ENCODE peak calls at places on chromosomes 7 and 10, in eight cellular contexts. One of them, this sample, is unnamed.

GRCh38 chr10:117260094-117260493 is 19.2 kb downstream of the SLC18A2 start:
- DNase-seq in heart left ventricle: no peak
- DNase-seq in foreskin keratinocyte: no peak
- DNase-seq in fibroblast of villous mesenchyme: no peak
- DNase-seq in cardiac muscle cell: peak
- DNase-seq in CD4-positive, alpha-beta T cell: no peak
- DNase-seq in tibial artery: no peak
- DNase-seq in NB4: peak
- DNase-seq in this sample: no peak

GRCh38 chr10:84265378-84265777 is 20.5 kb downstream of the RGR start:
- DNase-seq in cardiac muscle cell: no peak
- DNase-seq in CD4-positive, alpha-beta T cell: no peak
- DNase-seq in fibroblast of villous mesenchyme: no peak
- DNase-seq in heart left ventricle: no peak
- DNase-seq in tibial artery: no peak
- DNase-seq in foreskin keratinocyte: no peak
- DNase-seq in NB4: no peak
- DNase-seq in this sample: no peak

GRCh38 chr7:126411032-126411820 is 841.5 kb downstream of the GRM8 start:
- DNase-seq in cardiac muscle cell: no peak
- DNase-seq in heart left ventricle: no peak
- DNase-seq in tibial artery: no peak
- DNase-seq in CD4-positive, alpha-beta T cell: no peak
- DNase-seq in foreskin keratinocyte: no peak
- DNase-seq in NB4: no peak
- DNase-seq in fibroblast of villous mesenchyme: no peak
- DNase-seq in this sample: peak

GRCh38 chr10:5692476-5693358 is 8.1 kb downstream of the TASOR2 start:
- DNase-seq in tibial artery: no peak
- DNase-seq in CD4-positive, alpha-beta T cell: peak
- DNase-seq in fibroblast of villous mesenchyme: peak
- DNase-seq in heart left ventricle: peak
- DNase-seq in foreskin keratinocyte: no peak
- DNase-seq in cardiac muscle cell: peak
- DNase-seq in NB4: no peak
- DNase-seq in this sample: peak

GRCh38 chr7:128244861-128245260 is 3.8 kb downstream of the LEP start:
- DNase-seq in foreskin keratinocyte: no peak
- DNase-seq in fibroblast of villous mesenchyme: no peak
- DNase-seq in tibial artery: no peak
- DNase-seq in CD4-positive, alpha-beta T cell: no peak
- DNase-seq in cardiac muscle cell: no peak
- DNase-seq in NB4: no peak
- DNase-seq in heart left ventricle: no peak
- DNase-seq in this sample: no peak

GRCh38 chr10:27153855-27154198 is 357 bp downstream of the YME1L1 start:
- DNase-seq in tibial artery: peak
- DNase-seq in cardiac muscle cell: peak
- DNase-seq in heart left ventricle: no peak
- DNase-seq in foreskin keratinocyte: peak
- DNase-seq in fibroblast of villous mesenchyme: peak
- DNase-seq in NB4: peak
- DNase-seq in CD4-positive, alpha-beta T cell: peak
- DNase-seq in this sample: peak

GRCh38 chr7:35555386-35555785 is 139.5 kb downstream of the HERPUD2 start:
- DNase-seq in NB4: no peak
- DNase-seq in fibroblast of villous mesenchyme: no peak
- DNase-seq in tibial artery: no peak
- DNase-seq in foreskin keratinocyte: no peak
- DNase-seq in cardiac muscle cell: peak
- DNase-seq in heart left ventricle: no peak
- DNase-seq in CD4-positive, alpha-beta T cell: no peak
- DNase-seq in this sample: no peak

GRCh38 chr10:102246261-102246660 is 929 bp downstream of the GBF1 start:
- DNase-seq in foreskin keratinocyte: no peak
- DNase-seq in tibial artery: no peak
- DNase-seq in CD4-positive, alpha-beta T cell: no peak
- DNase-seq in cardiac muscle cell: no peak
- DNase-seq in NB4: no peak
- DNase-seq in fibroblast of villous mesenchyme: peak
- DNase-seq in heart left ventricle: no peak
- DNase-seq in this sample: peak

GRCh38 chr7:38478404-38478803 is 152.8 kb downstream of the AMPH start:
- DNase-seq in foreskin keratinocyte: no peak
- DNase-seq in NB4: no peak
- DNase-seq in tibial artery: no peak
- DNase-seq in CD4-positive, alpha-beta T cell: no peak
- DNase-seq in fibroblast of villous mesenchyme: no peak
- DNase-seq in cardiac muscle cell: no peak
- DNase-seq in heart left ventricle: no peak
- DNase-seq in this sample: no peak

GRCh38 chr7:69934475-69934903 is 336.2 kb downstream of the AUTS2 start:
- DNase-seq in NB4: no peak
- DNase-seq in fibroblast of villous mesenchyme: no peak
- DNase-seq in foreskin keratinocyte: no peak
- DNase-seq in heart left ventricle: peak
- DNase-seq in cardiac muscle cell: peak
- DNase-seq in CD4-positive, alpha-beta T cell: no peak
- DNase-seq in tibial artery: no peak
- DNase-seq in this sample: no peak

GRCh38 chr10:122461729-122462532 is 578 bp downstream of the HTRA1 start:
- DNase-seq in CD4-positive, alpha-beta T cell: no peak
- DNase-seq in fibroblast of villous mesenchyme: no peak
- DNase-seq in foreskin keratinocyte: no peak
- DNase-seq in tibial artery: no peak
- DNase-seq in heart left ventricle: peak
- DNase-seq in cardiac muscle cell: peak
- DNase-seq in NB4: no peak
- DNase-seq in this sample: peak

GRCh38 chr7:26090927-26091519 is 61.0 kb upstream of the NFE2L3 start:
- DNase-seq in foreskin keratinocyte: no peak
- DNase-seq in tibial artery: no peak
- DNase-seq in heart left ventricle: no peak
- DNase-seq in CD4-positive, alpha-beta T cell: no peak
- DNase-seq in NB4: peak
- DNase-seq in fibroblast of villous mesenchyme: peak
- DNase-seq in cardiac muscle cell: peak
- DNase-seq in this sample: peak

GRCh38 chr7:117025891-117026290 is 72.6 kb downstream of the ST7 start:
- DNase-seq in NB4: no peak
- DNase-seq in cardiac muscle cell: no peak
- DNase-seq in CD4-positive, alpha-beta T cell: no peak
- DNase-seq in fibroblast of villous mesenchyme: no peak
- DNase-seq in foreskin keratinocyte: no peak
- DNase-seq in heart left ventricle: no peak
- DNase-seq in tibial artery: no peak
- DNase-seq in this sample: no peak

GRCh38 chr7:121119047-121119446 is 130.5 kb downstream of the CPED1 start:
- DNase-seq in cardiac muscle cell: no peak
- DNase-seq in NB4: no peak
- DNase-seq in foreskin keratinocyte: no peak
- DNase-seq in heart left ventricle: no peak
- DNase-seq in CD4-positive, alpha-beta T cell: no peak
- DNase-seq in fibroblast of villous mesenchyme: no peak
- DNase-seq in tibial artery: no peak
- DNase-seq in this sample: no peak

GRCh38 chr7:121123028-121123427 is 134.5 kb downstream of the CPED1 start:
- DNase-seq in tibial artery: no peak
- DNase-seq in NB4: no peak
- DNase-seq in cardiac muscle cell: no peak
- DNase-seq in heart left ventricle: no peak
- DNase-seq in fibroblast of villous mesenchyme: peak
- DNase-seq in foreskin keratinocyte: no peak
- DNase-seq in CD4-positive, alpha-beta T cell: no peak
- DNase-seq in this sample: peak

GRCh38 chr7:121126201-121126600 is 137.7 kb downstream of the CPED1 start:
- DNase-seq in CD4-positive, alpha-beta T cell: no peak
- DNase-seq in heart left ventricle: no peak
- DNase-seq in NB4: no peak
- DNase-seq in foreskin keratinocyte: no peak
- DNase-seq in fibroblast of villous mesenchyme: no peak
- DNase-seq in tibial artery: no peak
- DNase-seq in cardiac muscle cell: no peak
- DNase-seq in this sample: no peak

GRCh38 chr7:121116399-121116798 is 127.9 kb downstream of the CPED1 start:
- DNase-seq in cardiac muscle cell: no peak
- DNase-seq in NB4: no peak
- DNase-seq in CD4-positive, alpha-beta T cell: no peak
- DNase-seq in fibroblast of villous mesenchyme: no peak
- DNase-seq in tibial artery: no peak
- DNase-seq in foreskin keratinocyte: peak
- DNase-seq in heart left ventricle: no peak
- DNase-seq in this sample: peak

GRCh38 chr7:121120921-121121320 is 132.4 kb downstream of the CPED1 start:
- DNase-seq in fibroblast of villous mesenchyme: no peak
- DNase-seq in foreskin keratinocyte: no peak
- DNase-seq in cardiac muscle cell: no peak
- DNase-seq in tibial artery: no peak
- DNase-seq in NB4: no peak
- DNase-seq in CD4-positive, alpha-beta T cell: no peak
- DNase-seq in heart left ventricle: no peak
- DNase-seq in this sample: no peak
- TF ChIP-seq CTCF in fibroblast of villous mesenchyme: no peak
- TF ChIP-seq CTCF in foreskin keratinocyte: no peak
- TF ChIP-seq CTCF in cardiac muscle cell: no peak
- TF ChIP-seq CTCF in tibial artery: no peak
- TF ChIP-seq CTCF in NB4: no peak
- TF ChIP-seq CTCF in CD4-positive, alpha-beta T cell: no peak
- TF ChIP-seq CTCF in heart left ventricle: no peak
- TF ChIP-seq CTCF in this sample: no peak

GRCh38 chr10:43042503-43043341 is 34.1 kb upstream of the RET start:
- DNase-seq in foreskin keratinocyte: no peak
- DNase-seq in fibroblast of villous mesenchyme: no peak
- DNase-seq in tibial artery: peak
- DNase-seq in heart left ventricle: no peak
- DNase-seq in cardiac muscle cell: no peak
- DNase-seq in NB4: peak
- DNase-seq in CD4-positive, alpha-beta T cell: no peak
- DNase-seq in this sample: no peak
- TF ChIP-seq CTCF in foreskin keratinocyte: peak
- TF ChIP-seq CTCF in fibroblast of villous mesenchyme: no peak
- TF ChIP-seq CTCF in tibial artery: no peak
- TF ChIP-seq CTCF in heart left ventricle: no peak
- TF ChIP-seq CTCF in cardiac muscle cell: no peak
- TF ChIP-seq CTCF in NB4: peak
- TF ChIP-seq CTCF in CD4-positive, alpha-beta T cell: no peak
- TF ChIP-seq CTCF in this sample: no peak

GRCh38 chr7:55142919-55143600 is 124.2 kb downstream of the EGFR start:
- DNase-seq in cardiac muscle cell: no peak
- DNase-seq in foreskin keratinocyte: no peak
- DNase-seq in heart left ventricle: no peak
- DNase-seq in fibroblast of villous mesenchyme: peak
- DNase-seq in CD4-positive, alpha-beta T cell: no peak
- DNase-seq in tibial artery: no peak
- DNase-seq in NB4: no peak
- DNase-seq in this sample: no peak

GRCh38 chr7:55144955-55145342 is 126.1 kb downstream of the EGFR start:
- DNase-seq in NB4: no peak
- DNase-seq in cardiac muscle cell: no peak
- DNase-seq in fibroblast of villous mesenchyme: no peak
- DNase-seq in heart left ventricle: no peak
- DNase-seq in CD4-positive, alpha-beta T cell: no peak
- DNase-seq in tibial artery: no peak
- DNase-seq in foreskin keratinocyte: no peak
- DNase-seq in this sample: no peak

GRCh38 chr7:55145606-55146005 is 126.8 kb downstream of the EGFR start:
- DNase-seq in NB4: no peak
- DNase-seq in tibial artery: no peak
- DNase-seq in foreskin keratinocyte: no peak
- DNase-seq in heart left ventricle: no peak
- DNase-seq in cardiac muscle cell: no peak
- DNase-seq in CD4-positive, alpha-beta T cell: no peak
- DNase-seq in fibroblast of villous mesenchyme: no peak
- DNase-seq in this sample: no peak

GRCh38 chr7:55147101-55147500 is 128.3 kb downstream of the EGFR start:
- DNase-seq in heart left ventricle: no peak
- DNase-seq in cardiac muscle cell: no peak
- DNase-seq in CD4-positive, alpha-beta T cell: no peak
- DNase-seq in tibial artery: no peak
- DNase-seq in fibroblast of villous mesenchyme: no peak
- DNase-seq in foreskin keratinocyte: no peak
- DNase-seq in NB4: no peak
- DNase-seq in this sample: no peak

GRCh38 chr7:55144333-55144954 is 125.6 kb downstream of the EGFR start:
- DNase-seq in CD4-positive, alpha-beta T cell: no peak
- DNase-seq in foreskin keratinocyte: no peak
- DNase-seq in NB4: peak
- DNase-seq in heart left ventricle: no peak
- DNase-seq in fibroblast of villous mesenchyme: no peak
- DNase-seq in tibial artery: no peak
- DNase-seq in cardiac muscle cell: no peak
- DNase-seq in this sample: no peak
- TF ChIP-seq CTCF in CD4-positive, alpha-beta T cell: no peak
- TF ChIP-seq CTCF in foreskin keratinocyte: peak
- TF ChIP-seq CTCF in NB4: peak
- TF ChIP-seq CTCF in heart left ventricle: peak
- TF ChIP-seq CTCF in fibroblast of villous mesenchyme: peak
- TF ChIP-seq CTCF in tibial artery: no peak
- TF ChIP-seq CTCF in cardiac muscle cell: no peak
- TF ChIP-seq CTCF in this sample: peak

GRCh38 chr10:133440633-133441285 is 13.0 kb upstream of the SCART1 start:
- DNase-seq in foreskin keratinocyte: no peak
- DNase-seq in NB4: no peak
- DNase-seq in cardiac muscle cell: no peak
- DNase-seq in fibroblast of villous mesenchyme: no peak
- DNase-seq in heart left ventricle: no peak
- DNase-seq in tibial artery: no peak
- DNase-seq in CD4-positive, alpha-beta T cell: no peak
- DNase-seq in this sample: no peak

GRCh38 chr10:133442191-133442966 is 11.4 kb upstream of the SCART1 start:
- DNase-seq in heart left ventricle: no peak
- DNase-seq in foreskin keratinocyte: no peak
- DNase-seq in fibroblast of villous mesenchyme: no peak
- DNase-seq in CD4-positive, alpha-beta T cell: no peak
- DNase-seq in NB4: peak
- DNase-seq in cardiac muscle cell: no peak
- DNase-seq in tibial artery: no peak
- DNase-seq in this sample: no peak

GRCh38 chr10:133441780-133442179 is 12.0 kb upstream of the SCART1 start:
- DNase-seq in NB4: no peak
- DNase-seq in fibroblast of villous mesenchyme: no peak
- DNase-seq in CD4-positive, alpha-beta T cell: no peak
- DNase-seq in tibial artery: no peak
- DNase-seq in cardiac muscle cell: no peak
- DNase-seq in foreskin keratinocyte: no peak
- DNase-seq in heart left ventricle: peak
- DNase-seq in this sample: no peak

GRCh38 chr10:133439517-133440461 is 14.0 kb upstream of the SCART1 start:
- DNase-seq in tibial artery: no peak
- DNase-seq in CD4-positive, alpha-beta T cell: no peak
- DNase-seq in foreskin keratinocyte: no peak
- DNase-seq in fibroblast of villous mesenchyme: no peak
- DNase-seq in NB4: no peak
- DNase-seq in cardiac muscle cell: no peak
- DNase-seq in heart left ventricle: peak
- DNase-seq in this sample: no peak

GRCh38 chr10:133438711-133439273 is 14.4 kb upstream of the SPRN start:
- DNase-seq in CD4-positive, alpha-beta T cell: no peak
- DNase-seq in tibial artery: no peak
- DNase-seq in NB4: peak
- DNase-seq in heart left ventricle: no peak
- DNase-seq in fibroblast of villous mesenchyme: peak
- DNase-seq in cardiac muscle cell: no peak
- DNase-seq in foreskin keratinocyte: no peak
- DNase-seq in this sample: peak
- TF ChIP-seq CTCF in CD4-positive, alpha-beta T cell: peak
- TF ChIP-seq CTCF in tibial artery: no peak
- TF ChIP-seq CTCF in NB4: peak
- TF ChIP-seq CTCF in heart left ventricle: peak
- TF ChIP-seq CTCF in fibroblast of villous mesenchyme: peak
- TF ChIP-seq CTCF in cardiac muscle cell: peak
- TF ChIP-seq CTCF in foreskin keratinocyte: peak
- TF ChIP-seq CTCF in this sample: peak

GRCh38 chr10:9681655-9682054 is 1336.0 kb upstream of the CELF2 start:
- DNase-seq in fibroblast of villous mesenchyme: no peak
- DNase-seq in foreskin keratinocyte: no peak
- DNase-seq in NB4: peak
- DNase-seq in heart left ventricle: no peak
- DNase-seq in CD4-positive, alpha-beta T cell: no peak
- DNase-seq in cardiac muscle cell: no peak
- DNase-seq in tibial artery: no peak
- DNase-seq in this sample: no peak
- TF ChIP-seq CTCF in fibroblast of villous mesenchyme: no peak
- TF ChIP-seq CTCF in foreskin keratinocyte: peak
- TF ChIP-seq CTCF in NB4: peak
- TF ChIP-seq CTCF in heart left ventricle: no peak
- TF ChIP-seq CTCF in CD4-positive, alpha-beta T cell: no peak
- TF ChIP-seq CTCF in cardiac muscle cell: no peak
- TF ChIP-seq CTCF in tibial artery: no peak
- TF ChIP-seq CTCF in this sample: peak

This sample was measured in choroid plexus epithelial cell.